ENCODE peak calls at places on chromosomes 7 and 10, in four cellular contexts. Z is activated T-helper 9 cell treated with anti-CD3 and anti-CD28 coated beads, Interleukin-2, amount 50 U/mL, for 16 hours; U is HuH-7.5; T is erythroblast. H is an unnamed sample.

GRCh38 chr7:76358478-76359110 is at the start of gene YWHAG:
- DNase-seq in Z (peak; percentile 85), U (peak; percentile 52), T (peak; percentile 95), H (peak; percentile 93)

GRCh38 chr7:117683736-117684135 is 189.5 kb downstream of the CTTNBP2 start:
- DNase-seq in Z (no peak), U (no peak), T (no peak), H (no peak)

GRCh38 chr10:77289027-77289501 is 348.5 kb downstream of the KCNMA1 start:
- DNase-seq in Z (no peak), U (no peak), T (no peak), H (no peak)

GRCh38 chr7:80918909-80919721 is at the start of gene SEMA3C:
- DNase-seq in Z (no peak), U (peak; percentile 63), T (peak; percentile 88), H (peak; percentile 94)

GRCh38 chr7:104327963-104328307 is 468 bp upstream of the LHFPL3 start:
- DNase-seq in Z (no peak), U (no peak), T (no peak), H (no peak)

GRCh38 chr10:50629495-50630122 is 5.9 kb upstream of the SGMS1 start:
- DNase-seq in Z (no peak), U (no peak), T (no peak), H (no peak)

GRCh38 chr10:91412688-91413087 is 2.5 kb downstream of the HECTD2 start:
- DNase-seq in Z (no peak), U (no peak), T (no peak), H (no peak)

GRCh38 chr7:101315336-101315735 is 6.3 kb downstream of the IFT22 start:
- DNase-seq in Z (no peak), U (peak; percentile 38), T (peak; percentile 69), H (peak; percentile 59)

GRCh38 chr7:79308176-79308575 is 145.3 kb downstream of the MAGI2 start:
- DNase-seq in Z (no peak), U (no peak), T (no peak), H (peak; percentile 13)

GRCh38 chr7:71548746-71549145 is 416.8 kb downstream of the GALNT17 start:
- DNase-seq in Z (no peak), U (no peak), T (no peak), H (no peak)

GRCh38 chr10:83212632-83213349 is 926.5 kb upstream of the GHITM start:
- DNase-seq in Z (no peak), U (no peak), T (no peak), H (no peak)

GRCh38 chr7:50495746-50496145 is 45.6 kb upstream of the FIGNL1 start:
- DNase-seq in Z (no peak), U (no peak), T (no peak), H (no peak)

GRCh38 chr10:132489053-132489703 is 48.4 kb upstream of the INPP5A start:
- DNase-seq in Z (no peak), U (no peak), T (no peak), H (no peak)

GRCh38 chr10:86164216-86164774 is 202.3 kb downstream of the GRID1 start:
- DNase-seq in Z (no peak), U (no peak), T (no peak), H (no peak)

GRCh38 chr10:113554214-113554613 is 1.4 kb downstream of the HABP2 start:
- DNase-seq in Z (no peak), U (no peak), T (no peak), H (no peak)

GRCh38 chr10:88541116-88541626 is 41.9 kb downstream of the RNLS start:
- DNase-seq in Z (no peak), U (no peak), T (no peak), H (no peak)

GRCh38 chr10:49359349-49360231 is 36.3 kb downstream of the DRGX start:
- DNase-seq in Z (no peak), U (no peak), T (no peak), H (no peak)

GRCh38 chr7:100801833-100802568 is 25.3 kb downstream of the EPHB4 start:
- DNase-seq in Z (no peak), U (peak; percentile 65), T (peak; percentile 71), H (peak; percentile 94)

GRCh38 chr7:97020601-97021442 is 3.8 kb downstream of the DLX5 start:
- DNase-seq in Z (no peak), U (no peak), T (no peak), H (no peak)

GRCh38 chr7:155540553-155540952 is 5.8 kb downstream of the CNPY1 start:
- DNase-seq in Z (no peak), U (no peak), T (no peak), H (no peak)

GRCh38 chr10:18647945-18648344 is 3.4 kb downstream of the NSUN6 start:
- DNase-seq in Z (no peak), U (no peak), T (peak; percentile 19), H (no peak)

GRCh38 chr10:105843786-105844560 is 1202.9 kb downstream of the SORCS3 start:
- DNase-seq in Z (no peak), U (no peak), T (no peak), H (no peak)

GRCh38 chr7:24637021-24637420 is 63.8 kb downstream of the PALS2 start:
- DNase-seq in Z (no peak), U (no peak), T (no peak), H (no peak)

GRCh38 chr10:89693176-89693575 is 8.2 kb upstream of the KIF20B start:
- DNase-seq in Z (no peak), U (no peak), T (no peak), H (no peak)

GRCh38 chr10:30783939-30784500 is 154.5 kb upstream of the LYZL2 start:
- DNase-seq in Z (peak; percentile 69), U (peak; percentile 94), T (peak; percentile 52), H (peak; percentile 77)

GRCh38 chr7:42135728-42136127 is 101.3 kb downstream of the GLI3 start:
- DNase-seq in Z (no peak), U (no peak), T (no peak), H (no peak)

GRCh38 chr10:8305871-8306652 is 251.6 kb downstream of the GATA3 start:
- DNase-seq in Z (no peak), U (no peak), T (no peak), H (no peak)

GRCh38 chr7:140055833-140056232 is 6.9 kb downstream of the PARP12 start:
- DNase-seq in Z (no peak), U (no peak), T (no peak), H (no peak)

GRCh38 chr7:92973964-92974363 is 137.6 kb upstream of the CDK6 start:
- DNase-seq in Z (no peak), U (no peak), T (no peak), H (no peak)

GRCh38 chr10:12221323-12222298 is 25.6 kb downstream of the CDC123 start:
- DNase-seq in Z (no peak), U (no peak), T (peak; percentile 25), H (peak; percentile 73)

GRCh38 chr10:59000162-59000825 is 176.1 kb upstream of the PHYHIPL start:
- DNase-seq in Z (no peak), U (no peak), T (no peak), H (no peak)

GRCh38 chr10:85916999-85917573 is 449.5 kb downstream of the GRID1 start:
- DNase-seq in Z (no peak), U (no peak), T (no peak), H (no peak)

GRCh38 chr7:93910076-93910994 is 4.0 kb downstream of the GNGT1 start:
- DNase-seq in Z (no peak), U (no peak), T (no peak), H (no peak)

GRCh38 chr7:34087892-34088891 is 182.9 kb downstream of the BMPER start:
- DNase-seq in Z (no peak), U (peak; percentile 33), T (peak; percentile 2), H (no peak)

H was measured in A549.